ENCODE peak calls at places on chromosome 10, in six cellular contexts. Z is HFF-Myc; Y is GDM1; C is stimulated activated CD8-positive, alpha-beta memory T cell treated with anti-CD3 and anti-CD28 coated beads, Interleukin-7, amount 100 ng/mL, for 1 hour; G is T follicular helper cell; N is cardiac muscle cell. A is an unnamed sample.

GRCh38 chr10:100739516-100740368 is 5.6 kb upstream of the PAX2 start:
- DNase-seq in Z (no peak), Y (no peak), C (no peak), G (no peak), N (no peak), A (no peak)

GRCh38 chr10:18523025-18523424 is 128.4 kb downstream of the NSUN6 start:
- DNase-seq in Z (no peak), Y (no peak), C (no peak), G (no peak), N (peak), A (no peak)

GRCh38 chr10:102888048-102888447 is 18.8 kb downstream of the AS3MT start:
- DNase-seq in Z (no peak), Y (no peak), C (no peak), G (no peak), N (no peak), A (no peak)

GRCh38 chr10:128026620-128027281 is 99.5 kb downstream of the MKI67 start:
- DNase-seq in Z (no peak), Y (no peak), C (no peak), G (no peak), N (no peak), A (peak)

GRCh38 chr10:92689663-92690210 is at the start of gene HHEX:
- DNase-seq in Z (no peak), Y (peak), C (no peak), G (no peak), N (peak), A (no peak)

GRCh38 chr10:96501985-96502384 is 11.7 kb downstream of the TLL2 start:
- DNase-seq in Z (no peak), Y (no peak), C (no peak), G (no peak), N (no peak), A (no peak)

GRCh38 chr10:103534621-103535498 is 41.4 kb downstream of the NEURL1 start:
- DNase-seq in Z (no peak), Y (no peak), C (no peak), G (no peak), N (no peak), A (peak)

GRCh38 chr10:122208616-122209430 is 62.3 kb upstream of the BTBD16 start:
- DNase-seq in Z (no peak), Y (no peak), C (no peak), G (no peak), N (no peak), A (no peak)

GRCh38 chr10:123655763-123656162 is 10.4 kb upstream of the GPR26 start:
- DNase-seq in Z (no peak), Y (no peak), C (no peak), G (no peak), N (no peak), A (peak)

GRCh38 chr10:3193751-3194150 is 21.2 kb upstream of the PITRM1 start:
- DNase-seq in Z (no peak), Y (no peak), C (no peak), G (no peak), N (no peak), A (no peak)

GRCh38 chr10:12130237-12130872 is 878 bp downstream of the SEC61A2 start:
- DNase-seq in Z (peak), Y (peak), C (no peak), G (peak), N (peak), A (no peak)

GRCh38 chr10:110411047-110411410 is 86.7 kb upstream of the DUSP5 start:
- DNase-seq in Z (no peak), Y (no peak), C (no peak), G (no peak), N (peak), A (no peak)

GRCh38 chr10:5514226-5514881 is 10.4 kb upstream of the CALML3 start:
- DNase-seq in Z (no peak), Y (no peak), C (no peak), G (no peak), N (no peak), A (peak)

GRCh38 chr10:52526251-52526823 is 212.3 kb downstream of the DKK1 start:
- DNase-seq in Z (no peak), Y (no peak), C (no peak), G (no peak), N (peak), A (no peak)

GRCh38 chr10:8013011-8013410 is 41.5 kb upstream of the GATA3 start:
- DNase-seq in Z (no peak), Y (no peak), C (no peak), G (no peak), N (no peak), A (no peak)

GRCh38 chr10:126663880-126664279 is 6.6 kb downstream of the C10orf90 start:
- DNase-seq in Z (no peak), Y (no peak), C (no peak), G (no peak), N (peak), A (no peak)

GRCh38 chr10:8130973-8131911 is 76.8 kb downstream of the GATA3 start:
- DNase-seq in Z (no peak), Y (no peak), C (no peak), G (no peak), N (peak), A (no peak)

GRCh38 chr10:22927661-22928403 is at the start of gene ARMC3:
- DNase-seq in Z (no peak), Y (no peak), C (peak), G (peak), N (peak), A (peak)

GRCh38 chr10:89814278-89814677 is 112.9 kb downstream of the KIF20B start:
- DNase-seq in Z (no peak), Y (no peak), C (no peak), G (no peak), N (no peak), A (no peak)

GRCh38 chr10:17428616-17429097 is 25.7 kb downstream of the ST8SIA6 start:
- DNase-seq in Z (no peak), Y (peak), C (peak), G (peak), N (no peak), A (no peak)

GRCh38 chr10:12382157-12382548 is 32.8 kb downstream of the CAMK1D start:
- DNase-seq in Z (no peak), Y (no peak), C (no peak), G (no peak), N (no peak), A (no peak)

GRCh38 chr10:1419796-1420429 is 317.4 kb downstream of the ADARB2 start:
- DNase-seq in Z (no peak), Y (no peak), C (no peak), G (no peak), N (no peak), A (no peak)

A was measured in suprapubic skin.